ENCODE peak calls at places on chromosomes 5 and 9, in six cellular contexts. One of them, this sample, is unnamed.

GRCh38 chr5:145752534-145752933 is 82.6 kb downstream of the PRELID2 start:
- DNase-seq in psoas muscle: no peak
- DNase-seq in activated CD4-positive, CD25-positive, alpha-beta regulatory T cell treated with anti-CD3 and anti-CD28 coated beads, Interleukin-2, amount 50 U/mL, for 16 hours: no peak
- DNase-seq in H54: no peak
- DNase-seq in central memory CD4-positive, alpha-beta T cell: no peak
- DNase-seq in epithelial cell of prostate: no peak
- DNase-seq in this sample: no peak

GRCh38 chr9:22244141-22245011 is 202.2 kb upstream of the DMRTA1 start:
- DNase-seq in psoas muscle: no peak
- DNase-seq in central memory CD4-positive, alpha-beta T cell: peak; percentile 30
- DNase-seq in activated CD4-positive, CD25-positive, alpha-beta regulatory T cell treated with anti-CD3 and anti-CD28 coated beads, Interleukin-2, amount 50 U/mL, for 16 hours: no peak
- DNase-seq in epithelial cell of prostate: no peak
- DNase-seq in H54: no peak
- DNase-seq in this sample: no peak

GRCh38 chr9:99180662-99181061 is 41.1 kb downstream of the ALG2 start:
- DNase-seq in psoas muscle: no peak
- DNase-seq in activated CD4-positive, CD25-positive, alpha-beta regulatory T cell treated with anti-CD3 and anti-CD28 coated beads, Interleukin-2, amount 50 U/mL, for 16 hours: no peak
- DNase-seq in H54: no peak
- DNase-seq in central memory CD4-positive, alpha-beta T cell: no peak
- DNase-seq in epithelial cell of prostate: no peak
- DNase-seq in this sample: no peak

GRCh38 chr9:78676623-78677022 is 379.7 kb downstream of the PSAT1 start:
- DNase-seq in activated CD4-positive, CD25-positive, alpha-beta regulatory T cell treated with anti-CD3 and anti-CD28 coated beads, Interleukin-2, amount 50 U/mL, for 16 hours: no peak
- DNase-seq in epithelial cell of prostate: no peak
- DNase-seq in central memory CD4-positive, alpha-beta T cell: no peak
- DNase-seq in H54: no peak
- DNase-seq in psoas muscle: no peak
- DNase-seq in this sample: no peak

GRCh38 chr5:154568597-154568996 is 90.6 kb upstream of the HAND1 start:
- DNase-seq in epithelial cell of prostate: no peak
- DNase-seq in central memory CD4-positive, alpha-beta T cell: no peak
- DNase-seq in psoas muscle: no peak
- DNase-seq in activated CD4-positive, CD25-positive, alpha-beta regulatory T cell treated with anti-CD3 and anti-CD28 coated beads, Interleukin-2, amount 50 U/mL, for 16 hours: no peak
- DNase-seq in H54: no peak
- DNase-seq in this sample: no peak

GRCh38 chr5:177478711-177479646 is 5.5 kb upstream of the DBN1 start:
- DNase-seq in H54: no peak
- DNase-seq in central memory CD4-positive, alpha-beta T cell: no peak
- DNase-seq in epithelial cell of prostate: no peak
- DNase-seq in psoas muscle: peak; percentile 86
- DNase-seq in activated CD4-positive, CD25-positive, alpha-beta regulatory T cell treated with anti-CD3 and anti-CD28 coated beads, Interleukin-2, amount 50 U/mL, for 16 hours: no peak
- DNase-seq in this sample: no peak

GRCh38 chr5:63245271-63245670 is 666.7 kb downstream of the LRRC70 start:
- DNase-seq in H54: no peak
- DNase-seq in epithelial cell of prostate: peak; percentile 12
- DNase-seq in psoas muscle: no peak
- DNase-seq in activated CD4-positive, CD25-positive, alpha-beta regulatory T cell treated with anti-CD3 and anti-CD28 coated beads, Interleukin-2, amount 50 U/mL, for 16 hours: no peak
- DNase-seq in central memory CD4-positive, alpha-beta T cell: no peak
- DNase-seq in this sample: no peak

GRCh38 chr9:97983524-97984187 is 515 bp downstream of the ANP32B start:
- DNase-seq in psoas muscle: peak; percentile 70
- DNase-seq in H54: peak; percentile 70
- DNase-seq in activated CD4-positive, CD25-positive, alpha-beta regulatory T cell treated with anti-CD3 and anti-CD28 coated beads, Interleukin-2, amount 50 U/mL, for 16 hours: peak; percentile 34
- DNase-seq in central memory CD4-positive, alpha-beta T cell: peak; percentile 66
- DNase-seq in epithelial cell of prostate: no peak
- DNase-seq in this sample: peak; percentile 90

GRCh38 chr5:10709409-10709808 is 51.6 kb downstream of the DAP start:
- DNase-seq in psoas muscle: no peak
- DNase-seq in central memory CD4-positive, alpha-beta T cell: no peak
- DNase-seq in epithelial cell of prostate: no peak
- DNase-seq in H54: no peak
- DNase-seq in activated CD4-positive, CD25-positive, alpha-beta regulatory T cell treated with anti-CD3 and anti-CD28 coated beads, Interleukin-2, amount 50 U/mL, for 16 hours: no peak
- DNase-seq in this sample: no peak

GRCh38 chr5:112709416-112709815 is 28.3 kb upstream of the APC start:
- DNase-seq in H54: no peak
- DNase-seq in activated CD4-positive, CD25-positive, alpha-beta regulatory T cell treated with anti-CD3 and anti-CD28 coated beads, Interleukin-2, amount 50 U/mL, for 16 hours: no peak
- DNase-seq in central memory CD4-positive, alpha-beta T cell: no peak
- DNase-seq in epithelial cell of prostate: no peak
- DNase-seq in psoas muscle: no peak
- DNase-seq in this sample: no peak

GRCh38 chr9:68560131-68560844 is 19.6 kb upstream of the TMEM252 start:
- DNase-seq in psoas muscle: peak; percentile 39
- DNase-seq in epithelial cell of prostate: no peak
- DNase-seq in activated CD4-positive, CD25-positive, alpha-beta regulatory T cell treated with anti-CD3 and anti-CD28 coated beads, Interleukin-2, amount 50 U/mL, for 16 hours: no peak
- DNase-seq in central memory CD4-positive, alpha-beta T cell: peak; percentile 5
- DNase-seq in H54: peak; percentile 40
- DNase-seq in this sample: no peak

GRCh38 chr5:36885566-36886485 is 9.3 kb downstream of the NIPBL start:
- DNase-seq in central memory CD4-positive, alpha-beta T cell: no peak
- DNase-seq in H54: no peak
- DNase-seq in activated CD4-positive, CD25-positive, alpha-beta regulatory T cell treated with anti-CD3 and anti-CD28 coated beads, Interleukin-2, amount 50 U/mL, for 16 hours: no peak
- DNase-seq in psoas muscle: no peak
- DNase-seq in epithelial cell of prostate: no peak
- DNase-seq in this sample: no peak

GRCh38 chr5:82793808-82794419 is 283.3 kb downstream of the TMEM167A start:
- DNase-seq in central memory CD4-positive, alpha-beta T cell: peak; percentile 18
- DNase-seq in psoas muscle: no peak
- DNase-seq in epithelial cell of prostate: no peak
- DNase-seq in H54: peak; percentile 4
- DNase-seq in activated CD4-positive, CD25-positive, alpha-beta regulatory T cell treated with anti-CD3 and anti-CD28 coated beads, Interleukin-2, amount 50 U/mL, for 16 hours: no peak
- DNase-seq in this sample: no peak

GRCh38 chr9:29974197-29974596 is 2400.9 kb upstream of the C9orf72 start:
- DNase-seq in epithelial cell of prostate: no peak
- DNase-seq in psoas muscle: no peak
- DNase-seq in H54: no peak
- DNase-seq in activated CD4-positive, CD25-positive, alpha-beta regulatory T cell treated with anti-CD3 and anti-CD28 coated beads, Interleukin-2, amount 50 U/mL, for 16 hours: no peak
- DNase-seq in central memory CD4-positive, alpha-beta T cell: no peak
- DNase-seq in this sample: no peak

GRCh38 chr9:5265939-5266338 is 34.7 kb downstream of the INSL4 start:
- DNase-seq in activated CD4-positive, CD25-positive, alpha-beta regulatory T cell treated with anti-CD3 and anti-CD28 coated beads, Interleukin-2, amount 50 U/mL, for 16 hours: no peak
- DNase-seq in psoas muscle: no peak
- DNase-seq in H54: no peak
- DNase-seq in central memory CD4-positive, alpha-beta T cell: no peak
- DNase-seq in epithelial cell of prostate: no peak
- DNase-seq in this sample: no peak

GRCh38 chr5:40410231-40410861 is 269.4 kb upstream of the PTGER4 start:
- DNase-seq in activated CD4-positive, CD25-positive, alpha-beta regulatory T cell treated with anti-CD3 and anti-CD28 coated beads, Interleukin-2, amount 50 U/mL, for 16 hours: peak; percentile 58
- DNase-seq in epithelial cell of prostate: peak; percentile 33
- DNase-seq in central memory CD4-positive, alpha-beta T cell: peak; percentile 98
- DNase-seq in H54: peak; percentile 29
- DNase-seq in psoas muscle: no peak
- DNase-seq in this sample: peak; percentile 49

GRCh38 chr5:140631831-140632365 is 1.1 kb downstream of the CD14 start:
- DNase-seq in psoas muscle: peak; percentile 25
- DNase-seq in central memory CD4-positive, alpha-beta T cell: no peak
- DNase-seq in epithelial cell of prostate: no peak
- DNase-seq in activated CD4-positive, CD25-positive, alpha-beta regulatory T cell treated with anti-CD3 and anti-CD28 coated beads, Interleukin-2, amount 50 U/mL, for 16 hours: no peak
- DNase-seq in H54: no peak
- DNase-seq in this sample: peak; percentile 34

GRCh38 chr5:119022017-119022745 is 33.8 kb upstream of the DTWD2 start:
- DNase-seq in central memory CD4-positive, alpha-beta T cell: peak; percentile 28
- DNase-seq in epithelial cell of prostate: no peak
- DNase-seq in activated CD4-positive, CD25-positive, alpha-beta regulatory T cell treated with anti-CD3 and anti-CD28 coated beads, Interleukin-2, amount 50 U/mL, for 16 hours: no peak
- DNase-seq in psoas muscle: no peak
- DNase-seq in H54: no peak
- DNase-seq in this sample: no peak

GRCh38 chr5:124126504-124127240 is 614.7 kb downstream of the CSNK1G3 start:
- DNase-seq in activated CD4-positive, CD25-positive, alpha-beta regulatory T cell treated with anti-CD3 and anti-CD28 coated beads, Interleukin-2, amount 50 U/mL, for 16 hours: no peak
- DNase-seq in psoas muscle: no peak
- DNase-seq in H54: no peak
- DNase-seq in central memory CD4-positive, alpha-beta T cell: no peak
- DNase-seq in epithelial cell of prostate: no peak
- DNase-seq in this sample: no peak

GRCh38 chr9:22158983-22159382 is 149.9 kb upstream of the CDKN2B start:
- DNase-seq in activated CD4-positive, CD25-positive, alpha-beta regulatory T cell treated with anti-CD3 and anti-CD28 coated beads, Interleukin-2, amount 50 U/mL, for 16 hours: no peak
- DNase-seq in psoas muscle: peak; percentile 23
- DNase-seq in H54: no peak
- DNase-seq in epithelial cell of prostate: no peak
- DNase-seq in central memory CD4-positive, alpha-beta T cell: no peak
- DNase-seq in this sample: no peak

GRCh38 chr5:139382371-139382770 is 726 bp downstream of the SLC23A1 start:
- DNase-seq in H54: no peak
- DNase-seq in activated CD4-positive, CD25-positive, alpha-beta regulatory T cell treated with anti-CD3 and anti-CD28 coated beads, Interleukin-2, amount 50 U/mL, for 16 hours: no peak
- DNase-seq in psoas muscle: no peak
- DNase-seq in epithelial cell of prostate: no peak
- DNase-seq in central memory CD4-positive, alpha-beta T cell: no peak
- DNase-seq in this sample: no peak

GRCh38 chr9:8600914-8601680 is 801.5 kb upstream of the DMAC1 start:
- DNase-seq in psoas muscle: no peak
- DNase-seq in central memory CD4-positive, alpha-beta T cell: no peak
- DNase-seq in epithelial cell of prostate: no peak
- DNase-seq in H54: no peak
- DNase-seq in activated CD4-positive, CD25-positive, alpha-beta regulatory T cell treated with anti-CD3 and anti-CD28 coated beads, Interleukin-2, amount 50 U/mL, for 16 hours: no peak
- DNase-seq in this sample: no peak

GRCh38 chr9:130041648-130042405 is 1.2 kb downstream of the FNBP1 start:
- DNase-seq in psoas muscle: no peak
- DNase-seq in activated CD4-positive, CD25-positive, alpha-beta regulatory T cell treated with anti-CD3 and anti-CD28 coated beads, Interleukin-2, amount 50 U/mL, for 16 hours: no peak
- DNase-seq in central memory CD4-positive, alpha-beta T cell: no peak
- DNase-seq in epithelial cell of prostate: no peak
- DNase-seq in H54: no peak
- DNase-seq in this sample: no peak

GRCh38 chr9:132311978-132312377 is 42.8 kb downstream of the SETX start:
- DNase-seq in H54: no peak
- DNase-seq in psoas muscle: no peak
- DNase-seq in activated CD4-positive, CD25-positive, alpha-beta regulatory T cell treated with anti-CD3 and anti-CD28 coated beads, Interleukin-2, amount 50 U/mL, for 16 hours: no peak
- DNase-seq in central memory CD4-positive, alpha-beta T cell: no peak
- DNase-seq in epithelial cell of prostate: no peak
- DNase-seq in this sample: no peak

GRCh38 chr5:125487231-125487630 is 740.8 kb upstream of the ZNF608 start:
- DNase-seq in psoas muscle: no peak
- DNase-seq in activated CD4-positive, CD25-positive, alpha-beta regulatory T cell treated with anti-CD3 and anti-CD28 coated beads, Interleukin-2, amount 50 U/mL, for 16 hours: no peak
- DNase-seq in central memory CD4-positive, alpha-beta T cell: no peak
- DNase-seq in epithelial cell of prostate: no peak
- DNase-seq in H54: no peak
- DNase-seq in this sample: no peak